ENCODE peak calls at places on chromosomes 3 and 15, in five cellular contexts. S is colonic mucosa; D is astrocyte; F is breast epithelium; Y is CD8-positive, alpha-beta memory T cell. N is an unnamed sample.

GRCh38 chr3:36729204-36730056 is 34.9 kb downstream of the DCLK3 start:
- DNase-seq in S (no peak), D (peak; percentile 43), F (no peak), Y (peak; percentile 15), N (no peak)

GRCh38 chr15:44676676-44677075 is 13.2 kb upstream of the SPG11 start:
- DNase-seq in S (no peak), D (no peak), F (no peak), Y (no peak), N (no peak)

GRCh38 chr3:129749692-129750091 is 143.2 kb upstream of the PLXND1 start:
- DNase-seq in S (no peak), D (no peak), F (no peak), Y (no peak), N (no peak)

GRCh38 chr3:114307841-114308228 is 14.0 kb downstream of the TIGIT start:
- DNase-seq in S (no peak), D (no peak), F (no peak), Y (no peak), N (no peak)

GRCh38 chr15:73946795-73947370 is 20.6 kb downstream of the LOXL1 start:
- DNase-seq in S (no peak), D (no peak), F (no peak), Y (no peak), N (no peak)

GRCh38 chr15:65368646-65369045 is 9.2 kb downstream of the IGDCC3 start:
- DNase-seq in S (no peak), D (no peak), F (no peak), Y (no peak), N (no peak)

GRCh38 chr15:63986751-63987341 is 59.4 kb downstream of the DAPK2 start:
- DNase-seq in S (no peak), D (no peak), F (no peak), Y (no peak), N (no peak)

GRCh38 chr15:52095597-52096262 is 16.8 kb downstream of the BCL2L10 start:
- DNase-seq in S (no peak), D (peak; percentile 87), F (no peak), Y (no peak), N (no peak)

GRCh38 chr15:52493968-52494367 is 34.7 kb downstream of the MYO5A start:
- DNase-seq in S (no peak), D (no peak), F (no peak), Y (no peak), N (no peak)

GRCh38 chr15:36432162-36432561 is 147.3 kb upstream of the CDIN1 start:
- DNase-seq in S (no peak), D (peak; percentile 94), F (no peak), Y (no peak), N (no peak)

GRCh38 chr15:41828747-41829270 is 917 bp downstream of the JMJD7 start:
- DNase-seq in S (no peak), D (peak; percentile 18), F (no peak), Y (no peak), N (no peak)

GRCh38 chr3:129745253-129745652 is 138.8 kb upstream of the PLXND1 start:
- DNase-seq in S (peak; percentile 21), D (peak; percentile 65), F (no peak), Y (no peak), N (no peak)

GRCh38 chr3:50264389-50264963 is 4.5 kb upstream of the SEMA3B start:
- DNase-seq in S (peak; percentile 60), D (peak; percentile 94), F (no peak), Y (no peak), N (no peak)

GRCh38 chr15:75902129-75902557 is 1.5 kb upstream of the FBXO22 start:
- DNase-seq in S (no peak), D (no peak), F (no peak), Y (no peak), N (no peak)

GRCh38 chr3:187807086-187807862 is 62.0 kb upstream of the BCL6 start:
- DNase-seq in S (no peak), D (peak; percentile 71), F (no peak), Y (no peak), N (no peak)

GRCh38 chr15:63678383-63678782 is 81.2 kb downstream of the FBXL22 start:
- DNase-seq in S (no peak), D (no peak), F (no peak), Y (no peak), N (no peak)

GRCh38 chr3:13707456-13707855 is 158.5 kb downstream of the FBLN2 start:
- DNase-seq in S (no peak), D (no peak), F (peak; percentile 17), Y (no peak), N (no peak)

GRCh38 chr3:13705702-13706280 is 156.9 kb downstream of the FBLN2 start:
- DNase-seq in S (no peak), D (no peak), F (peak; percentile 24), Y (no peak), N (no peak)

GRCh38 chr3:13706451-13706850 is 157.5 kb downstream of the FBLN2 start:
- DNase-seq in S (no peak), D (no peak), F (peak; percentile 17), Y (no peak), N (no peak)

GRCh38 chr3:13708301-13708700 is 159.4 kb downstream of the FBLN2 start:
- DNase-seq in S (peak; percentile 5), D (no peak), F (no peak), Y (no peak), N (no peak)

DNA sequence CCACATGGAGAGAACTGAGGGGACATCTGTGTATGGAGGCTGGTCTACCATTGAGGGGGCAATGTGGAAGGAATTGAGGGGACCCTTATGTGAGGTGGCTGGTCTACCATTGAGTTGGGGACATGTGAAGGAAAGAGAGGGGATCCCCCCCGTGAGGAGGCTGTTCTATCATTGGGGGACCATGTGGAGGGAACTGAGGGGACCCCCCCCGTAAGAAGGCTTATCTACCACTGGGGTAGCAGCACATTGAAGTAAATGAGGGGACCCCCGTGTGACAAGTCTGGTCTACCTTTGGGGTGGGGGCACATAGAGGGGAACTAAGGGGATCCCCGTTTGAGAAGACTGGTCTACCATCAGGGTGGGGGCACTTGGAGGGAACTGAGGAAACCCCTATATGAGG is 158.0 kb downstream of the FBLN2 start:
- DNase-seq in S (no peak), D (no peak), F (no peak), Y (no peak), N (no peak)
- H3K9me3 ChIP-seq in S (no peaks in the 10 kb centered on the region), D (no peaks in the 10 kb centered on the region), F (peaks cover 3% of the 10 kb centered on the region), Y (no peaks in the 10 kb centered on the region), N (no peaks in the 10 kb centered on the region)

GRCh38 chr3:183769453-183769852 is 55.9 kb downstream of the MAP6D1 start:
- DNase-seq in S (no peak), D (no peak), F (no peak), Y (no peak), N (no peak)
- H3K9me3 ChIP-seq in S (no peaks in the 10 kb centered on the region), D (no peaks in the 10 kb centered on the region), F (no peaks in the 10 kb centered on the region), Y (no peaks in the 10 kb centered on the region), N (no peaks in the 10 kb centered on the region)

GRCh38 chr15:24985224-24985623 is 30.4 kb downstream of the SNRPN start:
- DNase-seq in S (no peak), D (no peak), F (no peak), Y (no peak), N (no peak)
- H3K9me3 ChIP-seq in S (no peaks in the 10 kb centered on the region), D (no peaks in the 10 kb centered on the region), F (peaks cover 24% of the 10 kb centered on the region), Y (peaks cover 11% of the 10 kb centered on the region), N (peaks cover 4% of the 10 kb centered on the region)

GRCh38 chr3:20945892-20946291 is 759.9 kb upstream of the SGO1 start:
- DNase-seq in S (no peak), D (no peak), F (no peak), Y (no peak), N (no peak)
- H3K9me3 ChIP-seq in S (no peaks in the 10 kb centered on the region), D (no peaks in the 10 kb centered on the region), F (no peaks in the 10 kb centered on the region), Y (no peaks in the 10 kb centered on the region), N (no peaks in the 10 kb centered on the region)

DNA sequence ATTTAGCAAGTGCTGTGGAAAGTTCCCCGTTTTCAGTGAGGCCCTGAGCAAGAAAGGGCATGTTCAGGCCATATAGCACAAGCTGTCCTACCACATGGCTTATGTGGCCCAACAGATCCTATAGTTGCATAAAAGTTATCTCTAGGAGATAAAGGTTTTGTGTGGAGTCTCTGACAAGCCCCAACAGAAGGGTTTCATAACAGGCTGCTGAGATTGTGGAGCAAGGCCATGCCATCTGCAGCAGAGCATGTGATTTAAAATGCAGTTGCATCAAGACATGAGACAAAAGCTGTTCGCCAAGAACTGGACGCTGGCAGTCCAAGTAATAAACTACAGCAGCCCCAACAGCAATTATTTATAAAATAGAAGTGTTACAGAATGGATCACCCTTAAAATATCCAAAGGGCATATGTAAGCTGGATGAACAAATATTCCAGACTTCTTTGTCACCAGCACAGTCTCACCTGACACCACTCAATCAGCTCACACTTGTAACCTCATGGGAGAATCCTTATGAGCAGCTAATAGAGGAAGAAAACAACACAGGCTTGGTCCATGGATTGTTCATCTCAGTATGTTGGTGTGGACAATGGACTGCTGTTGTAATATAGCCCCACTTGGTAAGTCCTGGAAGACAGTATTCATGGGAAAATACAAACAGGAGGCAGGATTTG is 14.4 kb upstream of the CLDN1 start:
- DNase-seq in S (no peak), D (no peak), F (no peak), Y (no peak), N (no peak)
- H3K9me3 ChIP-seq in S (no peaks in the 10 kb centered on the region), D (peaks cover 3% of the 10 kb centered on the region), F (no peaks in the 10 kb centered on the region), Y (no peaks in the 10 kb centered on the region), N (no peaks in the 10 kb centered on the region)

GRCh38 chr15:22240951-22241350 is 160.6 kb downstream of the OR4M2 start:
- DNase-seq in S (no peak), D (no peak), F (no peak), Y (no peak), N (no peak)

GRCh38 chr15:22239806-22240180 is 159.5 kb downstream of the OR4M2 start:
- DNase-seq in S (no peak), D (no peak), F (no peak), Y (no peak), N (no peak)

GRCh38 chr15:22237891-22238275 is 157.6 kb downstream of the OR4M2 start:
- DNase-seq in S (no peak), D (no peak), F (no peak), Y (no peak), N (no peak)

GRCh38 chr15:22241451-22241850 is 161.1 kb downstream of the OR4M2 start:
- DNase-seq in S (no peak), D (no peak), F (no peak), Y (no peak), N (no peak)

DNA sequence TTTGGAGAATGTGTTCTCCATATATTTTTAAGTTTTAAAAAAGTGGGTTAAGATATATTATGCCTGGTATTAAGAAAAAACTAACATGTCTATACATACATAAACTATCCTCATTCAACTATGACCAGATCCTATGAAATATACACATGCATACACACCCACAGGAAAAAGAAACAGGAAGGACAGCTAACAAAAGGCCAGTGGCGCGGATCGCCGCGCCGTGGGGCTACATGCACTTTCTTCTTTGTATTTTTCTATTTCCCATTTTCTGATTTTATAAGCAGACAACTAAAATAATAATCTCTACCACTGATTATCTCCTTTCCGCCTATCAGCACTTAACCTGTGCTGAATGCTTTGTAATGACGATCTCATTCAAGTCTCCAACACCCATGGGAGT is 160.1 kb downstream of the OR4M2 start:
- DNase-seq in S (no peak), D (no peak), F (no peak), Y (no peak), N (no peak)
- H3K9me3 ChIP-seq in S (no peaks in the 10 kb centered on the region), D (peaks cover 8% of the 10 kb centered on the region), F (no peaks in the 10 kb centered on the region), Y (no peaks in the 10 kb centered on the region), N (no peaks in the 10 kb centered on the region)

DNA sequence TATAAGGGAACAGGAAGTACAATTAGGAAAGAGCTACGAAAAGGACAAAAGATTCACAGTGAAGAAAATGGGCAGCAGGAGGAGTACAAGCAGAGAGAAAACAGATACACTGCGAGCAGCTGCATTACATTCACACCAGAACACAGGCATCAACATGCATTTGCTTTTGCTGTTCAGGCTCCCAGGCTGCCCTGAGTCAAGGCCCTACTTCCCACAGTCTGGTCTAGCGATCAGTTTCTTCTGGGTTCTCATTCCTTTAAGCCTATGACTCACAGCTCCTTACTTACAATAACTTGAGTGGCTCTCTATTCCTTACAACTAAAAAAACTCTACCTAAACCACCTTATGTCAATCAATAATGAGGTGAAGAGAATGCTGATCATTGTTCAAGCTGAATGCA is 24.5 kb upstream of the ZNF445 start:
- DNase-seq in S (no peak), D (no peak), F (no peak), Y (no peak), N (no peak)
- H3K9me3 ChIP-seq in S (no peaks in the 10 kb centered on the region), D (peaks cover 35% of the 10 kb centered on the region), F (peaks cover 53% of the 10 kb centered on the region), Y (peaks cover 32% of the 10 kb centered on the region), N (peaks cover 10% of the 10 kb centered on the region)